ENCODE peak calls at places on chromosomes 16 and 17, in five cellular contexts. D is bronchial epithelial cell, V is mucosa of descending colon, Z is Caco-2, X is heart left ventricle. Y is an unnamed sample.

GRCh38 chr17:3627768-3628167 is 8.3 kb downstream of the SHPK start:
- DNase-seq in X (no peak), V (no peak), D (no peak), Z (no peak), Y (no peak)

GRCh38 chr17:82616021-82616703 is 32.1 kb downstream of the WDR45B start:
- DNase-seq in Z (no peak), D (no peak), V (no peak), X (no peak), Y (no peak)

GRCh38 chr17:49551221-49552069 is 24.2 kb upstream of the NXPH3 start:
- DNase-seq in V (no peak), X (no peak), D (no peak), Z (peak), Y (no peak)

GRCh38 chr16:19666451-19666850 is 51.6 kb downstream of the KNOP1 start:
- DNase-seq in D (no peak), V (no peak), X (peak), Z (no peak), Y (no peak)

GRCh38 chr17:83131268-83132011 is 52.0 kb downstream of the METRNL start:
- DNase-seq in X (peak), D (no peak), Z (no peak), V (no peak), Y (peak)

GRCh38 chr17:57490890-57491289 is 234.6 kb downstream of the MSI2 start:
- DNase-seq in D (no peak), V (no peak), X (no peak), Z (no peak), Y (no peak)

GRCh38 chr17:70906808-70907207 is 737.5 kb downstream of the KCNJ2 start:
- DNase-seq in D (peak), X (peak), V (no peak), Z (no peak), Y (no peak)

GRCh38 chr16:64417711-64418227 is 704.1 kb downstream of the CDH11 start:
- DNase-seq in V (no peak), X (no peak), Z (no peak), D (peak), Y (no peak)

GRCh38 chr16:22643886-22644285 is 133.2 kb downstream of the NPIPB5 start:
- DNase-seq in Z (no peak), X (no peak), V (no peak), D (no peak), Y (no peak)

GRCh38 chr17:80431246-80432195 is 16.6 kb downstream of the ENDOV start:
- DNase-seq in D (no peak), Z (no peak), V (no peak), X (peak), Y (peak)

GRCh38 chr16:87231295-87231694 is 85.9 kb downstream of the C16orf95 start:
- DNase-seq in Z (no peak), X (no peak), D (no peak), V (no peak), Y (no peak)

GRCh38 chr16:4766875-4767628 is at the start of gene ZNF500:
- DNase-seq in V (peak), Z (peak), X (peak), D (peak), Y (peak)

GRCh38 chr17:55772086-55772485 is 21.2 kb downstream of the PCTP start:
- DNase-seq in V (no peak), Z (no peak), X (no peak), D (no peak), Y (no peak)
- TF ChIP-seq CTCF in V (no peak), Z (no peak), X (no peak), D (no peak), Y (peak)

GRCh38 chr16:59192551-59193199 is 458.6 kb upstream of the GOT2 start:
- DNase-seq in X (no peak), V (no peak), D (no peak), Z (no peak), Y (no peak)
- TF ChIP-seq CTCF in X (peak), V (no peak), D (no peak), Z (peak), Y (peak)

GRCh38 chr16:14018848-14019247 is 52.3 kb upstream of the MRTFB start:
- DNase-seq in D (no peak), X (no peak), Z (no peak), V (no peak), Y (no peak)
- TF ChIP-seq CTCF in D (no peak), X (no peak), Z (peak), V (no peak), Y (peak)

GRCh38 chr17:77632619-77633018 is 325.9 kb upstream of the TNRC6C start:
- DNase-seq in V (no peak), D (no peak), X (no peak), Z (no peak), Y (no peak)
- TF ChIP-seq CTCF in V (no peak), D (no peak), X (no peak), Z (no peak), Y (no peak)

DNA sequence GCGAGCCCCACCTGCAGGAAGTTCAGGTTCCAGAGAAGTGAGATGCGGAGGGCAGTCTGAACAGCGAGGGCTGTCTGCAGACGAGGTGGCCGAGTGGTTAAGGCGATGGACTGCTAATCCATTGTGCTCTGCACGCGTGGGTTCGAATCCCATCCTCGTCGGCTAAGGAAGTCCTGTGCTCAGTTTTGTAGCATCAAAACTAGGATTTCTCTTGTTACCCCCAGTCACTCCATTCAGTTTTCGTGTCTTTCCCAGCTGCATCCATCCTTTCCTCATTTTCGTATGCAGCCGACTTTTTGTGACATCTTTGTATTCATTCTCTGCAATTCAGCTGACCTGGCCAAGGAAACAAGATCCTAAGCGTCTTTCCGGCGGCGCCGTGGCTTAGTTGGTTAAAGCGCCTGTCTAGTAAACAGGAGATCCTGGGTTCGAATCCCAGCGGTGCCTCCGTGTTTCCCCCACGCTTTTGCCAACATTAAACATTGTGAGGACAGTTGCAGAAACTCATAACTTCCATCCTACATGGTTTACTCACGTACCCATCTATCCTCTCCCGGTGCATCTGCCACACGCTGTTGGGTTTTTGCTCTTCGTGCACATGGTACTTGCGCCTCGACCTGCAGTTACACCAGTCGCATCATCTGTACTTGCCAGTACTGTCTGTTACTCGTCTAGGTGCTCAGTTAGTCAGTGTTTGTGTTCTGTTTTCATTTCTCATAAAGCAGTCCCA is 3.0 kb downstream of the BORCS6 start:
- DNase-seq in V (peak), X (peak), D (peak), Z (peak), Y (no peak)
- TF ChIP-seq CTCF in V (no peak), X (peak), D (peak), Z (peak), Y (no peak)

DNA sequence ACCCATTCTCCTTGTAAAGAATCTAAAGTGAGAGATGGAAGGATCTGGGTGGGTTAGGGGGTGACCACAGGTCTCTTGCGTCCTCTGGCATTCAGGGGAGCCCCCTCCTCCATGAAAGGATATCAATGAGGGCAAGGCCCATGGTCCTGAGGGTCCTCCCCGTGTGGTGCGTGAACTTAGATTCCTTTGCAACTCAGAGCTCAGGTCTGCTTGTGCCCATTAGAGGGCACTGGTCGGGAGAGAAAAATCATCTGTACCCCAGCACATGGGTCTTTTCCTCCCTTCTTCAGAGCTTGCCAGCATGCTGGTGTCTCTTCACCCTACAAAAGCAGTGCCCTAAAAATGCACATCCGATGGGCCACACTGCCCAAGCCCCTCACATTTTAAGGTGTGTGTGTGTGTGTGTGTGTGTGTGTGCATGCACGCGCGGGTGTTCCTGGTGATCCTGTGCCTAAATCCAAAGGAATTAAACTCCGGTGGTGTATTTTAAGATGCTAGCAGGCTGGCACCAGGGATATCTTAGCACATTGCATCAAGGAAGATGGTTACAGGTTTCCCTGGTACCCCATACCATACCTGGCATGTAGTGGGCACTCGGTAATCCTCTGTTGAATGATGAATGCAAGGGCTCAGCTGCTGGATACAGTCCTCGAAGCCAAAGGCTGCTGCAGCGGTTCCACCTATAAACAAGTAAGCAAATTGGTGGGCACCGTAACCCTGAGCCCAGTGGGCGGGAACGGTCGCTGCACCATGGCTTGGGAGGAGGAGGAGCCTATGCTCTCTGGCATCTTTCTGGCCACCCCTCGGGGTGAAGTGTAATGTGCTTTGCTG is 4.7 kb downstream of the C1QTNF1 start:
- DNase-seq in X (no peak), V (no peak), D (no peak), Z (peak), Y (no peak)
- TF ChIP-seq CTCF in X (no peak), V (no peak), D (peak), Z (no peak), Y (peak)

DNA sequence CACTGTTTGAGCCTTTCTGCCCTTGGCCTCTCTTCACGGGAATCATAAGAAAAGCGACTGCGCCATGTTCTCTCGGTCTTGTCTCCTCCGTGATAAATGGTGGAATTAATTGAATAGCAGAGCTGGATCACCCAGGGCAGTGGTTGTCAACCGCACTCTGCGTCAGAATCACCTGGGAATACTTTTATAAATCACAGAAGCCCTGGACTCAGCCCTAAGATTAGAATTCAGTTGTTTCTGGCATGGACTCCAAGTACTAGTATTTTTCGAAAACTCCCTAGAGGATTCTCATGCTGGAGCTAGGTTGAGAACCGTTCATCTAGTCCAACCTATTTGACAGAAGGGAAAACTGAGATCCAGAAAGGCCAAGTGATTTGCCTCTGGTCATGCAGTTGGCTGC is 64.1 kb downstream of the SPACA3 start:
- DNase-seq in X (no peak), D (no peak), Z (no peak), V (no peak), Y (no peak)
- TF ChIP-seq CTCF in X (no peak), D (no peak), Z (no peak), V (no peak), Y (no peak)

DNA sequence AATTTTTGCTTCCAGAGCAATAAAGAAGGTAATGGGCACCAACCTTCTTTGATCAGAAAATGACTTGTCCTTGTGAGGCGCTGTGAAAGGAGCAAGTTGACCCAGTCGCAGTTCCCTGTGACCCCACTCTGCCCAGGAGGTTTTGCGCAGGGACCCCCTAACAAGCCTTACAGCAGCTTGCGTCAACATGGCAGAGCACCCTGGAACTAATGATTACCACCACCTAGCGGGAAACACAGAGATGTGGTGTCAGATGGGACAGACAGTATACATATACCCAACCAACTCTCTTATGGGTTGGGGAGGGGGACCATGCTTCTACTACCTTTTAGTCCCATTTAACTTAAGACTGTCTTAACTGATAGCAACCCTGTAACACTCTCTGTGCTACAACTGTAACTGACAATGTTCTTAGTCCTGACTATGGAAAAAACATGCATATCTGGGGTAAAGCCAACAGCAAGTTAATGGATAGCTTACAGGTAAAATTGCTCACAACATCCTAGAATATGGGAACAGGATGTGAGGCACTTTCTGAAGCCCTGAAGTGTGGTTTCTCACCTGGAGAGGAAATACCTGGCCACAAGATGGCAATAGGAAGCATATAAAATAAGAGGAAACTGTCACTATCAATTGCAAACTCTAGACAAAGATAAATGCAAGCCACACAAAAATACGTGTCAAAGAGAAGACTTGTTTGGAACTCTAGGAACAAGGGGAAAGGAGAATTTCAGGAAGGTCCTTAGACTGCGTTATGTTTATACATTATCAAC is 3.0 kb downstream of the KARS1 start:
- DNase-seq in V (no peak), D (peak), Z (no peak), X (no peak), Y (no peak)
- TF ChIP-seq CTCF in V (no peak), D (peak), Z (peak), X (no peak), Y (no peak)

Y was measured in chondrocyte.